ENCODE peak calls at places on chromosome 9, in five cellular contexts. P is fibroblast of lung, L is NCI-H82, G is adrenal gland, A is Calu3. M is an unnamed sample.

GRCh38 chr9:93572636-93573035 is 3.7 kb upstream of the PHF2 start:
- DNase-seq in P (no peak), L (no peak), G (no peak), A (no peak), M (no peak)

GRCh38 chr9:97759611-97760288 is 62.6 kb upstream of the XPA start:
- DNase-seq in P (no peak), L (no peak), G (no peak), A (no peak), M (no peak)

GRCh38 chr9:107487521-107488399 is 1.8 kb downstream of the KLF4 start:
- DNase-seq in P (peak), L (peak), G (peak), A (peak), M (peak)

GRCh38 chr9:100426532-100427365 is at the start of gene MSANTD3:
- DNase-seq in P (peak), L (peak), G (peak), A (peak), M (peak)

GRCh38 chr9:106644661-106645060 is 218.3 kb upstream of the ZNF462 start:
- DNase-seq in P (no peak), L (no peak), G (no peak), A (no peak), M (peak)

GRCh38 chr9:113012492-113012891 is 500 bp upstream of the ZNF883 start:
- DNase-seq in P (no peak), L (no peak), G (no peak), A (no peak), M (no peak)

GRCh38 chr9:8764041-8764440 is 964.5 kb upstream of the DMAC1 start:
- DNase-seq in P (peak), L (no peak), G (no peak), A (no peak), M (peak)

GRCh38 chr9:72585737-72586136 is 64.3 kb downstream of the TMC1 start:
- DNase-seq in P (peak), L (no peak), G (no peak), A (no peak), M (no peak)

GRCh38 chr9:8437878-8438277 is 638.3 kb upstream of the DMAC1 start:
- DNase-seq in P (no peak), L (no peak), G (no peak), A (no peak), M (peak)

M was measured in trophoblast cell.